ENCODE peak calls at places on chromosome 19, in eight cellular contexts. One of them, this sample, is unnamed. For H3K4me1, the result is how much of the 10 kb centered on the place peaks cover.

GRCh38 chr19:39111593-39112199 is 13.9 kb upstream of the PAK4 start:
- DNase-seq in testis: no peak
- DNase-seq in tibial nerve: no peak
- DNase-seq in Peyer's patch: no peak
- DNase-seq in adrenal gland: no peak
- DNase-seq in body of pancreas: no peak
- DNase-seq in heart left ventricle: no peak
- DNase-seq in GM12878: no peak
- DNase-seq in this sample: no peak

GRCh38 chr19:41376998-41377365 is 649 bp downstream of the TMEM91 start:
- DNase-seq in heart left ventricle: no peak
- DNase-seq in testis: no peak
- DNase-seq in Peyer's patch: no peak
- DNase-seq in adrenal gland: no peak
- DNase-seq in tibial nerve: no peak
- DNase-seq in GM12878: no peak
- DNase-seq in body of pancreas: no peak
- DNase-seq in this sample: no peak

GRCh38 chr19:4896372-4896771 is 6.3 kb downstream of the ARRDC5 start:
- DNase-seq in heart left ventricle: no peak
- DNase-seq in adrenal gland: peak
- DNase-seq in testis: no peak
- DNase-seq in Peyer's patch: no peak
- DNase-seq in body of pancreas: peak
- DNase-seq in tibial nerve: no peak
- DNase-seq in GM12878: no peak
- DNase-seq in this sample: no peak

GRCh38 chr19:48398329-48399235 is 5.1 kb downstream of the GRIN2D start:
- DNase-seq in body of pancreas: peak
- DNase-seq in GM12878: no peak
- DNase-seq in adrenal gland: peak
- DNase-seq in Peyer's patch: peak
- DNase-seq in tibial nerve: peak
- DNase-seq in heart left ventricle: peak
- DNase-seq in testis: peak
- DNase-seq in this sample: peak

GRCh38 chr19:48571378-48572162 is 19.6 kb downstream of the SULT2B1 start:
- DNase-seq in adrenal gland: no peak
- DNase-seq in tibial nerve: no peak
- DNase-seq in heart left ventricle: no peak
- DNase-seq in GM12878: no peak
- DNase-seq in body of pancreas: no peak
- DNase-seq in testis: no peak
- DNase-seq in Peyer's patch: no peak
- DNase-seq in this sample: peak

GRCh38 chr19:41753159-41753558 is 2.2 kb upstream of the CEACAM6 start:
- DNase-seq in GM12878: no peak
- DNase-seq in tibial nerve: no peak
- DNase-seq in Peyer's patch: peak
- DNase-seq in adrenal gland: peak
- DNase-seq in body of pancreas: peak
- DNase-seq in testis: peak
- DNase-seq in heart left ventricle: peak
- DNase-seq in this sample: peak

GRCh38 chr19:21492932-21493906 is 12.2 kb upstream of the ZNF429 start:
- DNase-seq in heart left ventricle: no peak
- DNase-seq in adrenal gland: peak
- DNase-seq in Peyer's patch: no peak
- DNase-seq in GM12878: no peak
- DNase-seq in tibial nerve: no peak
- DNase-seq in testis: no peak
- DNase-seq in body of pancreas: no peak
- DNase-seq in this sample: no peak

GRCh38 chr19:18650048-18650435 is 13.2 kb downstream of the KLHL26 start:
- DNase-seq in testis: peak
- DNase-seq in heart left ventricle: peak
- DNase-seq in Peyer's patch: no peak
- DNase-seq in GM12878: no peak
- DNase-seq in tibial nerve: peak
- DNase-seq in body of pancreas: peak
- DNase-seq in adrenal gland: no peak
- DNase-seq in this sample: no peak

GRCh38 chr19:7622933-7623685 is 6.2 kb downstream of the XAB2 start:
- DNase-seq in heart left ventricle: no peak
- DNase-seq in body of pancreas: no peak
- DNase-seq in GM12878: no peak
- DNase-seq in tibial nerve: no peak
- DNase-seq in testis: no peak
- DNase-seq in Peyer's patch: no peak
- DNase-seq in adrenal gland: no peak
- DNase-seq in this sample: no peak

GRCh38 chr19:56174550-56174949 is 1.3 kb upstream of the GALP start:
- DNase-seq in testis: no peak
- DNase-seq in Peyer's patch: no peak
- DNase-seq in heart left ventricle: no peak
- DNase-seq in adrenal gland: peak
- DNase-seq in tibial nerve: no peak
- DNase-seq in body of pancreas: no peak
- DNase-seq in GM12878: no peak
- DNase-seq in this sample: no peak

GRCh38 chr19:32865326-32865725 is 4.2 kb downstream of the SLC7A9 start:
- DNase-seq in adrenal gland: no peak
- DNase-seq in Peyer's patch: peak
- DNase-seq in testis: no peak
- DNase-seq in heart left ventricle: no peak
- DNase-seq in tibial nerve: no peak
- DNase-seq in GM12878: no peak
- DNase-seq in body of pancreas: no peak
- DNase-seq in this sample: no peak

GRCh38 chr19:8512115-8512967 is 1.6 kb downstream of the ZNF414 start:
- DNase-seq in adrenal gland: no peak
- DNase-seq in body of pancreas: no peak
- DNase-seq in testis: peak
- DNase-seq in heart left ventricle: no peak
- DNase-seq in GM12878: no peak
- DNase-seq in Peyer's patch: peak
- DNase-seq in tibial nerve: no peak
- DNase-seq in this sample: no peak

GRCh38 chr19:10112037-10112751 is 701 bp downstream of the P2RY11 start:
- DNase-seq in body of pancreas: no peak
- DNase-seq in Peyer's patch: no peak
- DNase-seq in GM12878: no peak
- DNase-seq in testis: no peak
- DNase-seq in heart left ventricle: no peak
- DNase-seq in tibial nerve: no peak
- DNase-seq in adrenal gland: no peak
- DNase-seq in this sample: no peak

GRCh38 chr19:19627716-19628498 is at the start of gene LPAR2:
- DNase-seq in tibial nerve: no peak
- DNase-seq in Peyer's patch: peak
- DNase-seq in heart left ventricle: no peak
- DNase-seq in adrenal gland: no peak
- DNase-seq in GM12878: no peak
- DNase-seq in body of pancreas: peak
- DNase-seq in testis: peak
- DNase-seq in this sample: peak

GRCh38 chr19:1671716-1672037 is 19.3 kb upstream of the TCF3 start:
- DNase-seq in heart left ventricle: no peak
- DNase-seq in testis: no peak
- DNase-seq in Peyer's patch: no peak
- DNase-seq in tibial nerve: no peak
- DNase-seq in adrenal gland: no peak
- DNase-seq in GM12878: no peak
- DNase-seq in body of pancreas: no peak
- DNase-seq in this sample: no peak

GRCh38 chr19:1672038-1672768 is 19.8 kb upstream of the TCF3 start:
- DNase-seq in body of pancreas: no peak
- DNase-seq in tibial nerve: no peak
- DNase-seq in adrenal gland: no peak
- DNase-seq in GM12878: no peak
- DNase-seq in heart left ventricle: no peak
- DNase-seq in Peyer's patch: peak
- DNase-seq in testis: peak
- DNase-seq in this sample: no peak

GRCh38 chr19:1665565-1666047 is 13.2 kb upstream of the TCF3 start:
- DNase-seq in body of pancreas: no peak
- DNase-seq in tibial nerve: no peak
- DNase-seq in adrenal gland: no peak
- DNase-seq in testis: no peak
- DNase-seq in heart left ventricle: no peak
- DNase-seq in GM12878: no peak
- DNase-seq in Peyer's patch: peak
- DNase-seq in this sample: no peak

GRCh38 chr19:1668048-1668338 is 15.6 kb upstream of the TCF3 start:
- DNase-seq in testis: no peak
- DNase-seq in adrenal gland: no peak
- DNase-seq in GM12878: no peak
- DNase-seq in body of pancreas: no peak
- DNase-seq in tibial nerve: no peak
- DNase-seq in Peyer's patch: no peak
- DNase-seq in heart left ventricle: no peak
- DNase-seq in this sample: no peak

GRCh38 chr19:1668339-1669123 is 16.1 kb upstream of the TCF3 start:
- DNase-seq in adrenal gland: no peak
- DNase-seq in GM12878: no peak
- DNase-seq in Peyer's patch: peak
- DNase-seq in testis: no peak
- DNase-seq in tibial nerve: no peak
- DNase-seq in body of pancreas: no peak
- DNase-seq in heart left ventricle: no peak
- DNase-seq in this sample: no peak
- H3K4me1 ChIP-seq in adrenal gland: under half
- H3K4me1 ChIP-seq in GM12878: under half
- H3K4me1 ChIP-seq in Peyer's patch: under half
- H3K4me1 ChIP-seq in testis: under half
- H3K4me1 ChIP-seq in tibial nerve: under half
- H3K4me1 ChIP-seq in body of pancreas: under half
- H3K4me1 ChIP-seq in heart left ventricle: under half
- H3K4me1 ChIP-seq in this sample: under half

GRCh38 chr19:49855676-49856573 is 5.0 kb downstream of the PTOV1 start:
- DNase-seq in GM12878: no peak
- DNase-seq in Peyer's patch: no peak
- DNase-seq in tibial nerve: no peak
- DNase-seq in testis: no peak
- DNase-seq in heart left ventricle: no peak
- DNase-seq in adrenal gland: peak
- DNase-seq in body of pancreas: no peak
- DNase-seq in this sample: no peak

GRCh38 chr19:49857061-49857833 is 6.3 kb downstream of the PTOV1 start:
- DNase-seq in body of pancreas: peak
- DNase-seq in testis: no peak
- DNase-seq in GM12878: no peak
- DNase-seq in adrenal gland: no peak
- DNase-seq in heart left ventricle: peak
- DNase-seq in Peyer's patch: no peak
- DNase-seq in tibial nerve: no peak
- DNase-seq in this sample: no peak

GRCh38 chr19:49857834-49858590 is 7.1 kb downstream of the PTOV1 start:
- DNase-seq in Peyer's patch: no peak
- DNase-seq in tibial nerve: peak
- DNase-seq in GM12878: no peak
- DNase-seq in adrenal gland: peak
- DNase-seq in heart left ventricle: peak
- DNase-seq in testis: no peak
- DNase-seq in body of pancreas: no peak
- DNase-seq in this sample: no peak

GRCh38 chr19:49855277-49855675 is 4.3 kb downstream of the PTOV1 start:
- DNase-seq in GM12878: no peak
- DNase-seq in adrenal gland: no peak
- DNase-seq in body of pancreas: no peak
- DNase-seq in testis: no peak
- DNase-seq in heart left ventricle: no peak
- DNase-seq in tibial nerve: no peak
- DNase-seq in Peyer's patch: no peak
- DNase-seq in this sample: no peak

DNA sequence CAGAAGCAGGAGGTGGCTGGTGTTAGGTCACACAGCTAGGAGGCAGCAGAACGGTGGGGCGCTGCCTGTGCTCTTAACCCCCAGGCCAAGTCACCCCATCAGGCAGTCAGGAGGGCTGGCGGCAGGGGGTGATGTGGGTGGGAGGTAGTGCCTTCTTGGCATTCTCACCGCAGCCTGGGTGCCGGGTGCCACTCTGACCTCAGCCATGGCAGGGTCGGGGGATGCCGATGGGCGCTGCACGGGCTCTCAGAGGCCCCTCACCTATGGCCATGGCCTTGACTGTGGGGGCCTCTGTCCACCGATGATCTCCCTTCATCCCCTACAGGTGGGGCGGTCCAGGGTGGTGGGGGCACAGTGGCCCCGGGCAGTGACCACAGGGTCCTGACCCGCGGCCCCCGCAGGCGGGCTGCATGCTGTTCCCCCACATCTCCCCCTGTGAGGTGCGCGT is 5.6 kb downstream of the PTOV1 start:
- DNase-seq in heart left ventricle: no peak
- DNase-seq in body of pancreas: no peak
- DNase-seq in GM12878: no peak
- DNase-seq in testis: no peak
- DNase-seq in Peyer's patch: no peak
- DNase-seq in tibial nerve: no peak
- DNase-seq in adrenal gland: peak
- DNase-seq in this sample: no peak
- TF ChIP-seq POLR2A in heart left ventricle: no peak
- TF ChIP-seq POLR2A in body of pancreas: no peak
- TF ChIP-seq POLR2A in GM12878: no peak
- TF ChIP-seq POLR2A in testis: no peak
- TF ChIP-seq POLR2A in Peyer's patch: no peak
- TF ChIP-seq POLR2A in tibial nerve: no peak
- TF ChIP-seq POLR2A in adrenal gland: no peak
- TF ChIP-seq POLR2A in this sample: no peak

DNA sequence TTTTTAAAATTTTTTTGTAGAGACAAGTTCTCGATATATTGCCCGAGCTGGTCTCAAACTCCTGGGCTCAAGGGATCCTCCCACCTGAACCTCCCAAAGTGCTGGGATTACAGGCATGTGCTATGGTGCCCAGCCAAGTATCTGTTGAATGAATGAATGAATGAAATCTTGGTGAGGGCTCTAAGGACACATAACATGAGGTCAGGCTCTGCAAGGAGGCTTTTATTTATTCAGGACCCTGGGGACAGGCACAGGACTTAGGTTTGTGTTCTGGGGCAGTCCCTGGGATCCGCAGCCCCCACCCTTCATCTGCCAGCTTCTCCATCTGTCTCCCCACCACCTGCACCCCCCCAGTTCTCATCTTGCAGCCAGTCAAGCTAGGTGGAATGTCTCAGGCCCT is 4.6 kb downstream of the PTGIR start:
- DNase-seq in testis: no peak
- DNase-seq in body of pancreas: no peak
- DNase-seq in heart left ventricle: no peak
- DNase-seq in GM12878: no peak
- DNase-seq in tibial nerve: no peak
- DNase-seq in Peyer's patch: no peak
- DNase-seq in adrenal gland: no peak
- DNase-seq in this sample: no peak
- H3K27ac ChIP-seq in testis: no peak
- H3K27ac ChIP-seq in body of pancreas: no peak
- H3K27ac ChIP-seq in heart left ventricle: peak
- H3K27ac ChIP-seq in GM12878: peak
- H3K27ac ChIP-seq in tibial nerve: peak
- H3K27ac ChIP-seq in Peyer's patch: peak
- H3K27ac ChIP-seq in adrenal gland: no peak
- H3K27ac ChIP-seq in this sample: no peak

GRCh38 chr19:2458054-2458453 is 1.3 kb upstream of the LMNB2 start:
- DNase-seq in testis: no peak
- DNase-seq in heart left ventricle: no peak
- DNase-seq in adrenal gland: no peak
- DNase-seq in tibial nerve: no peak
- DNase-seq in body of pancreas: no peak
- DNase-seq in GM12878: no peak
- DNase-seq in Peyer's patch: no peak
- DNase-seq in this sample: no peak
- H3K4me1 ChIP-seq in testis: under half
- H3K4me1 ChIP-seq in heart left ventricle: under half
- H3K4me1 ChIP-seq in adrenal gland: under half
- H3K4me1 ChIP-seq in tibial nerve: under half
- H3K4me1 ChIP-seq in body of pancreas: under half
- H3K4me1 ChIP-seq in GM12878: under half
- H3K4me1 ChIP-seq in Peyer's patch: under half
- H3K4me1 ChIP-seq in this sample: under half

This sample was measured in prostate gland.